ENCODE peak calls at places on chromosomes 13 and 19, in five cellular contexts. One of them, this sample, is unnamed.
A peak's percentile ranks its signal among the peaks of the same experiment; 100 is the strongest.

GRCh38 chr13:104256701-104257100 is 1190.5 kb upstream of the SLC10A2 start:
- DNase-seq in astrocyte of the cerebellum: no peak
- DNase-seq in fibroblast of villous mesenchyme: no peak
- DNase-seq in mesendoderm: no peak
- DNase-seq in cardiac fibroblast: no peak
- DNase-seq in this sample: no peak

GRCh38 chr13:49551245-49551644 is 34.1 kb downstream of the RCBTB1 start:
- DNase-seq in fibroblast of villous mesenchyme: no peak
- DNase-seq in cardiac fibroblast: no peak
- DNase-seq in mesendoderm: no peak
- DNase-seq in astrocyte of the cerebellum: no peak
- DNase-seq in this sample: no peak

GRCh38 chr13:41061075-41061913 is at the start of gene WBP4:
- DNase-seq in cardiac fibroblast: peak; percentile 98
- DNase-seq in mesendoderm: peak; percentile 99
- DNase-seq in astrocyte of the cerebellum: peak; percentile 88
- DNase-seq in fibroblast of villous mesenchyme: peak; percentile 97
- DNase-seq in this sample: peak; percentile 86

GRCh38 chr13:53151692-53152421 is 123.2 kb downstream of the OLFM4 start:
- DNase-seq in fibroblast of villous mesenchyme: peak; percentile 1
- DNase-seq in mesendoderm: peak; percentile 94
- DNase-seq in cardiac fibroblast: peak; percentile 11
- DNase-seq in astrocyte of the cerebellum: no peak
- DNase-seq in this sample: peak; percentile 35

GRCh38 chr13:74129500-74130144 is 4.6 kb downstream of the KLF12 start:
- DNase-seq in fibroblast of villous mesenchyme: peak; percentile 44
- DNase-seq in mesendoderm: no peak
- DNase-seq in astrocyte of the cerebellum: no peak
- DNase-seq in cardiac fibroblast: peak; percentile 22
- DNase-seq in this sample: no peak

GRCh38 chr13:97313481-97313880 is 91.3 kb downstream of the MBNL2 start:
- DNase-seq in astrocyte of the cerebellum: no peak
- DNase-seq in fibroblast of villous mesenchyme: no peak
- DNase-seq in cardiac fibroblast: no peak
- DNase-seq in mesendoderm: no peak
- DNase-seq in this sample: no peak

GRCh38 chr13:88071371-88071770 is 400.2 kb downstream of the SLITRK5 start:
- DNase-seq in astrocyte of the cerebellum: no peak
- DNase-seq in cardiac fibroblast: no peak
- DNase-seq in mesendoderm: no peak
- DNase-seq in fibroblast of villous mesenchyme: no peak
- DNase-seq in this sample: no peak

GRCh38 chr13:113889467-113889866 is 25.6 kb upstream of the GAS6 start:
- DNase-seq in astrocyte of the cerebellum: no peak
- DNase-seq in fibroblast of villous mesenchyme: no peak
- DNase-seq in cardiac fibroblast: no peak
- DNase-seq in mesendoderm: no peak
- DNase-seq in this sample: peak; percentile 9

GRCh38 chr19:50203281-50204080 is at the start of gene MYH14:
- DNase-seq in fibroblast of villous mesenchyme: no peak
- DNase-seq in astrocyte of the cerebellum: no peak
- DNase-seq in cardiac fibroblast: peak; percentile 30
- DNase-seq in mesendoderm: peak; percentile 94
- DNase-seq in this sample: no peak
- H3K4me3 ChIP-seq in fibroblast of villous mesenchyme: no peak within 1 kb of the TSS
- H3K4me3 ChIP-seq in astrocyte of the cerebellum: no peak within 1 kb of the TSS
- H3K4me3 ChIP-seq in cardiac fibroblast: no peak within 1 kb of the TSS
- H3K4me3 ChIP-seq in mesendoderm: peak within 1 kb of the TSS; percentile 36
- H3K4me3 ChIP-seq in this sample: peak within 1 kb of the TSS; percentile 30

DNA sequence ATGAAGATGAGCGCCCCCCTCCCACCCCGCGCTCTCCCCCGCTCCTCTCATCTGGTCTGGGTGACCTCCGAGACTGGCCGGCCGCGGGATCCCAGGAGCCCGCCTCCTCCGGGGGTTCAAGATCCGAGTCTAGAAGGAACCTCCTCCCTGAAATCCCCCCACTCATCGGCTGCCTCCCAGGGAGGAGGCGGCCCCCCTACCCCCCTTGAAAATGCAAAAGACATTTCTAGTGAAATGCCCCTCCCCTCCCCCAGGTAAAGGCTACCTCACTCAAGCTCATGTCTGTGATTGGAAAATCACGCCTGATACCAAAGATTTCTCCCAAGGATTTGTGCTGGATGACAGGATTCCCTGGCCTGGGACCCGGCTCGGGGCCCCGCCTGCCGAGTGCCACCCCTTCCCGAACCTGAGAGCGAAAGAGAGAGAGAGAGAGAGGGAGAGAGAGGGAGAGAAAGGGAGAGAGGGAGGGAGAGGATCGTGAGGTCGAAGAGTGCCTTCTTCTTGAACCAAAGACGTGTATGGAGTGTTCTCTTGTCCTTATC is 23.4 kb downstream of the ONECUT3 start:
- DNase-seq in cardiac fibroblast: no peak
- DNase-seq in astrocyte of the cerebellum: no peak
- DNase-seq in mesendoderm: peak; percentile 26
- DNase-seq in fibroblast of villous mesenchyme: no peak
- DNase-seq in this sample: no peak
- H3K4me3 ChIP-seq in cardiac fibroblast: no peak overlapping the region
- H3K4me3 ChIP-seq in astrocyte of the cerebellum: no peak overlapping the region
- H3K4me3 ChIP-seq in mesendoderm: no peak overlapping the region
- H3K4me3 ChIP-seq in fibroblast of villous mesenchyme: no peak overlapping the region
- H3K4me3 ChIP-seq in this sample: no peak overlapping the region

GRCh38 chr19:15200575-15201364 is at the start of gene NOTCH3:
- DNase-seq in astrocyte of the cerebellum: no peak
- DNase-seq in fibroblast of villous mesenchyme: no peak
- DNase-seq in mesendoderm: peak; percentile 43
- DNase-seq in cardiac fibroblast: no peak
- DNase-seq in this sample: no peak
- H3K4me3 ChIP-seq in astrocyte of the cerebellum: peak within 1 kb of the TSS; percentile 58
- H3K4me3 ChIP-seq in fibroblast of villous mesenchyme: peak within 1 kb of the TSS; percentile 85
- H3K4me3 ChIP-seq in mesendoderm: peak within 1 kb of the TSS; percentile 89
- H3K4me3 ChIP-seq in cardiac fibroblast: peak within 1 kb of the TSS; percentile 81
- H3K4me3 ChIP-seq in this sample: peak within 1 kb of the TSS; percentile 93

GRCh38 chr19:56765107-56765506 is 75.4 kb downstream of the PEG3 start:
- DNase-seq in cardiac fibroblast: peak; percentile 8
- DNase-seq in astrocyte of the cerebellum: no peak
- DNase-seq in mesendoderm: peak; percentile 64
- DNase-seq in fibroblast of villous mesenchyme: peak; percentile 0
- DNase-seq in this sample: no peak
- H3K4me3 ChIP-seq in cardiac fibroblast: no peak overlapping the region
- H3K4me3 ChIP-seq in astrocyte of the cerebellum: peak overlapping the region; percentile 23
- H3K4me3 ChIP-seq in mesendoderm: peak overlapping the region; percentile 58
- H3K4me3 ChIP-seq in fibroblast of villous mesenchyme: no peak overlapping the region
- H3K4me3 ChIP-seq in this sample: no peak overlapping the region

GRCh38 chr19:18593367-18594095 is 4.9 kb downstream of the REX1BD start:
- DNase-seq in mesendoderm: peak; percentile 81
- DNase-seq in fibroblast of villous mesenchyme: no peak
- DNase-seq in astrocyte of the cerebellum: no peak
- DNase-seq in cardiac fibroblast: no peak
- DNase-seq in this sample: no peak
- H3K4me3 ChIP-seq in mesendoderm: no peak overlapping the region
- H3K4me3 ChIP-seq in fibroblast of villous mesenchyme: peak overlapping the region; percentile 23
- H3K4me3 ChIP-seq in astrocyte of the cerebellum: no peak overlapping the region
- H3K4me3 ChIP-seq in cardiac fibroblast: no peak overlapping the region
- H3K4me3 ChIP-seq in this sample: no peak overlapping the region

GRCh38 chr19:1266818-1267440 is 2.2 kb upstream of the CIRBP start:
- DNase-seq in fibroblast of villous mesenchyme: no peak
- DNase-seq in astrocyte of the cerebellum: no peak
- DNase-seq in mesendoderm: peak; percentile 55
- DNase-seq in cardiac fibroblast: no peak
- DNase-seq in this sample: no peak

GRCh38 chr19:1269065-1269477 is at the start of gene CIRBP:
- DNase-seq in mesendoderm: peak; percentile 99
- DNase-seq in fibroblast of villous mesenchyme: peak; percentile 100
- DNase-seq in cardiac fibroblast: peak; percentile 100
- DNase-seq in astrocyte of the cerebellum: peak; percentile 96
- DNase-seq in this sample: peak; percentile 91

GRCh38 chr19:1268392-1269064 is 604 bp upstream of the CIRBP start:
- DNase-seq in fibroblast of villous mesenchyme: no peak
- DNase-seq in mesendoderm: no peak
- DNase-seq in astrocyte of the cerebellum: no peak
- DNase-seq in cardiac fibroblast: no peak
- DNase-seq in this sample: no peak

GRCh38 chr19:1266116-1266817 is 2.9 kb upstream of the CIRBP start:
- DNase-seq in mesendoderm: peak; percentile 91
- DNase-seq in cardiac fibroblast: peak; percentile 92
- DNase-seq in astrocyte of the cerebellum: no peak
- DNase-seq in fibroblast of villous mesenchyme: peak; percentile 83
- DNase-seq in this sample: peak; percentile 56

GRCh38 chr19:1267441-1268391 is 1.4 kb upstream of the CIRBP start:
- DNase-seq in fibroblast of villous mesenchyme: no peak
- DNase-seq in mesendoderm: no peak
- DNase-seq in astrocyte of the cerebellum: no peak
- DNase-seq in cardiac fibroblast: peak; percentile 16
- DNase-seq in this sample: no peak
- H3K4me3 ChIP-seq in fibroblast of villous mesenchyme: peak overlapping the region; percentile 25
- H3K4me3 ChIP-seq in mesendoderm: no peak overlapping the region
- H3K4me3 ChIP-seq in astrocyte of the cerebellum: peak overlapping the region; percentile 44
- H3K4me3 ChIP-seq in cardiac fibroblast: peak overlapping the region; percentile 53
- H3K4me3 ChIP-seq in this sample: peak overlapping the region; percentile 46

GRCh38 chr13:112605531-112605990 is 17.6 kb upstream of the TUBGCP3 start:
- DNase-seq in fibroblast of villous mesenchyme: peak; percentile 24
- DNase-seq in astrocyte of the cerebellum: no peak
- DNase-seq in cardiac fibroblast: no peak
- DNase-seq in mesendoderm: peak; percentile 53
- DNase-seq in this sample: no peak

GRCh38 chr13:112606125-112607001 is 18.4 kb upstream of the TUBGCP3 start:
- DNase-seq in cardiac fibroblast: peak; percentile 85
- DNase-seq in mesendoderm: peak; percentile 94
- DNase-seq in astrocyte of the cerebellum: peak; percentile 68
- DNase-seq in fibroblast of villous mesenchyme: peak; percentile 88
- DNase-seq in this sample: peak; percentile 63

GRCh38 chr13:112608212-112608611 is 20.3 kb upstream of the TUBGCP3 start:
- DNase-seq in fibroblast of villous mesenchyme: no peak
- DNase-seq in cardiac fibroblast: no peak
- DNase-seq in mesendoderm: no peak
- DNase-seq in astrocyte of the cerebellum: no peak
- DNase-seq in this sample: no peak

GRCh38 chr13:112601351-112601750 is 13.4 kb upstream of the TUBGCP3 start:
- DNase-seq in fibroblast of villous mesenchyme: no peak
- DNase-seq in mesendoderm: no peak
- DNase-seq in cardiac fibroblast: no peak
- DNase-seq in astrocyte of the cerebellum: no peak
- DNase-seq in this sample: no peak

DNA sequence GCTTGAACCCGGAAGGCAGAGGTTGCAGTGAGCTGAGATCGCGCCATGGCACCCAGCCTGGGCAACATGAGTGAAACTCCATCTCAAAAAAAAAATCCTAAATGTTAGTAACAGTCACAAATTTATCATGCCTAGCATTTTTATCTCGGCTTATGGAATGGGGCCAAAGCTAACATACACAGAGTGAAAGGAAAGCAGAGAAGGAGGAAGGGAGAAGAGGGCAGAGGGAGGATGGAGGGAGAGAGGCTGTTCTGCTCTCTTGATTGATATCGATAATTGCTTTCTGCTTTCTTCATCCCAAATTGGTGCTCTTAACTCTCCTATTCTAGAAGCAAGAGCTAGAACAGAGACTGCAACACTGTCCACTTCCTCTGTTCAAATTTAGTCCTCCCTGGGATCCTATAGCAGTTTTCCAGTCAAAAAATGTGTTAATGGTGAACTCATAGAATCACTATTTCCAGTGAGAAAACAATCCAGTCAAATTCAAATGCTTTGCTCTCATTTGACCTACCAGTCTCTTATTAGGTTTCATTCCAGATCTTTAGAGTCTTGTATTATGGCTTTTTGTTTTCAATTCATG is 15.8 kb upstream of the TUBGCP3 start:
- DNase-seq in fibroblast of villous mesenchyme: no peak
- DNase-seq in mesendoderm: no peak
- DNase-seq in astrocyte of the cerebellum: no peak
- DNase-seq in cardiac fibroblast: peak; percentile 42
- DNase-seq in this sample: no peak
- H3K4me3 ChIP-seq in fibroblast of villous mesenchyme: no peak overlapping the region
- H3K4me3 ChIP-seq in mesendoderm: no peak overlapping the region
- H3K4me3 ChIP-seq in astrocyte of the cerebellum: no peak overlapping the region
- H3K4me3 ChIP-seq in cardiac fibroblast: no peak overlapping the region
- H3K4me3 ChIP-seq in this sample: no peak overlapping the region

DNA sequence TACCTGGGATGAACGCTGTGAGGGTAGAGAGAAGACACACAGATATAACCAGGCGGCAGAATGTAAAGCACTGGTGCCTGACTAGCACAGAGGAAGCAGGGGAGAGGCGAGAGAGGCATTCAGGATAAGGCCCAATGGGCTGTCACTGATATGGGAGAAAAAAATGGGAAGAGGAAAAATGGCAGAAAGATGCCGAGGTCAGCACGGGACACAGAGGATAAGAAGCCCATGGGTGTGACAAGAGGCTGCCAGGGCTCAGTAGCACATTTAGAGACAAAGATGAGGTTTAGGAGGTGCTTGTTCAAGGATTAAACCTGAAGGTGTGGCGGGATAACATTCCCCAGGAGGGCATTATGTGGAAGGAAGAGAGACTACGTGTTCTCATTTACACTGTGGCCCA is 5.6 kb downstream of the SMG9 start:
- DNase-seq in fibroblast of villous mesenchyme: no peak
- DNase-seq in astrocyte of the cerebellum: no peak
- DNase-seq in cardiac fibroblast: no peak
- DNase-seq in mesendoderm: no peak
- DNase-seq in this sample: no peak
- H3K4me3 ChIP-seq in fibroblast of villous mesenchyme: no peak overlapping the region
- H3K4me3 ChIP-seq in astrocyte of the cerebellum: no peak overlapping the region
- H3K4me3 ChIP-seq in cardiac fibroblast: no peak overlapping the region
- H3K4me3 ChIP-seq in mesendoderm: no peak overlapping the region
- H3K4me3 ChIP-seq in this sample: no peak overlapping the region